ENCODE peak calls at places on chromosomes 16 and 17, in five cellular contexts. Z, E, P, X and N are unnamed samples.

GRCh38 chr16:17070882-17071592 is 399.7 kb downstream of the XYLT1 start:
- DNase-seq in E (no peak), X (peak), P (no peak), Z (no peak), N (no peak)

GRCh38 chr17:76530826-76531500 is 6.5 kb downstream of the CYGB start:
- DNase-seq in E (no peak), Z (no peak), P (no peak), X (no peak), N (no peak)

GRCh38 chr17:76268015-76268749 is 3.0 kb downstream of the UBALD2 start:
- DNase-seq in E (no peak), P (no peak), X (no peak), Z (peak), N (no peak)

GRCh38 chr16:17305694-17306093 is 165.1 kb downstream of the XYLT1 start:
- DNase-seq in E (no peak), Z (no peak), P (no peak), X (no peak), N (no peak)

GRCh38 chr16:54633943-54634362 is 296.7 kb upstream of the IRX5 start:
- DNase-seq in X (no peak), E (no peak), Z (no peak), P (no peak), N (no peak)

GRCh38 chr17:79558573-79558900 is 52.3 kb downstream of the RBFOX3 start:
- DNase-seq in Z (no peak), X (no peak), E (no peak), P (no peak), N (no peak)

GRCh38 chr17:77470800-77471733 is 330.3 kb downstream of the SEC14L1 start:
- DNase-seq in Z (no peak), P (peak), X (no peak), E (no peak), N (peak)

GRCh38 chr17:8104911-8105310 is 13.4 kb downstream of the ALOXE3 start:
- DNase-seq in X (no peak), P (no peak), Z (no peak), E (no peak), N (no peak)

GRCh38 chr17:27807567-27808470 is 7.5 kb upstream of the NOS2 start:
- DNase-seq in E (no peak), X (no peak), Z (no peak), P (peak), N (no peak)

GRCh38 chr17:17191346-17191792 is 14.8 kb downstream of the PLD6 start:
- DNase-seq in X (no peak), E (peak), Z (no peak), P (no peak), N (peak)

GRCh38 chr16:3198334-3199072 is 10.5 kb downstream of the OR1F1 start:
- DNase-seq in E (no peak), X (no peak), P (no peak), Z (no peak), N (no peak)